ENCODE peak calls at places on chromosome 18, in six cellular contexts. One of them, this sample, is unnamed.

GRCh38 chr18:9961031-9961430 is 47.2 kb downstream of the VAPA start:
- DNase-seq in astrocyte: peak; percentile 36
- DNase-seq in foreskin fibroblast: peak; percentile 41
- DNase-seq in choroid plexus epithelial cell: peak; percentile 61
- DNase-seq in A673: no peak
- DNase-seq in left ventricle myocardium inferior: no peak
- DNase-seq in this sample: peak; percentile 59

GRCh38 chr18:75253043-75253442 is 42.4 kb downstream of the TSHZ1 start:
- DNase-seq in choroid plexus epithelial cell: no peak
- DNase-seq in A673: no peak
- DNase-seq in foreskin fibroblast: no peak
- DNase-seq in astrocyte: no peak
- DNase-seq in left ventricle myocardium inferior: no peak
- DNase-seq in this sample: no peak

GRCh38 chr18:75167759-75168211 is 41.2 kb downstream of the PTGR3 start:
- DNase-seq in A673: no peak
- DNase-seq in left ventricle myocardium inferior: peak; percentile 35
- DNase-seq in astrocyte: peak; percentile 10
- DNase-seq in choroid plexus epithelial cell: no peak
- DNase-seq in foreskin fibroblast: no peak
- DNase-seq in this sample: peak; percentile 4

GRCh38 chr18:10374615-10375295 is 79.7 kb upstream of the APCDD1 start:
- DNase-seq in A673: peak; percentile 82
- DNase-seq in foreskin fibroblast: peak; percentile 67
- DNase-seq in left ventricle myocardium inferior: no peak
- DNase-seq in astrocyte: no peak
- DNase-seq in choroid plexus epithelial cell: no peak
- DNase-seq in this sample: no peak

GRCh38 chr18:50441518-50441917 is 66.7 kb downstream of the SKA1 start:
- DNase-seq in astrocyte: peak; percentile 5
- DNase-seq in foreskin fibroblast: no peak
- DNase-seq in left ventricle myocardium inferior: no peak
- DNase-seq in A673: no peak
- DNase-seq in choroid plexus epithelial cell: no peak
- DNase-seq in this sample: peak; percentile 30

GRCh38 chr18:13237073-13237472 is 18.5 kb downstream of the LDLRAD4 start:
- DNase-seq in left ventricle myocardium inferior: no peak
- DNase-seq in astrocyte: no peak
- DNase-seq in foreskin fibroblast: no peak
- DNase-seq in A673: no peak
- DNase-seq in choroid plexus epithelial cell: no peak
- DNase-seq in this sample: no peak

GRCh38 chr18:79841936-79842335 is 44.2 kb downstream of the KCNG2 start:
- DNase-seq in astrocyte: no peak
- DNase-seq in left ventricle myocardium inferior: no peak
- DNase-seq in choroid plexus epithelial cell: no peak
- DNase-seq in foreskin fibroblast: no peak
- DNase-seq in A673: no peak
- DNase-seq in this sample: no peak

GRCh38 chr18:47881752-47882455 is 48.6 kb downstream of the SMAD2 start:
- DNase-seq in foreskin fibroblast: peak; percentile 20
- DNase-seq in A673: no peak
- DNase-seq in astrocyte: peak; percentile 68
- DNase-seq in choroid plexus epithelial cell: peak; percentile 83
- DNase-seq in left ventricle myocardium inferior: no peak
- DNase-seq in this sample: peak; percentile 87

GRCh38 chr18:62437520-62438329 is 85.1 kb upstream of the ZCCHC2 start:
- DNase-seq in choroid plexus epithelial cell: no peak
- DNase-seq in foreskin fibroblast: peak; percentile 21
- DNase-seq in astrocyte: no peak
- DNase-seq in left ventricle myocardium inferior: peak; percentile 34
- DNase-seq in A673: no peak
- DNase-seq in this sample: no peak

GRCh38 chr18:45007531-45007930 is 326.8 kb downstream of the SETBP1 start:
- DNase-seq in A673: no peak
- DNase-seq in foreskin fibroblast: peak; percentile 30
- DNase-seq in left ventricle myocardium inferior: no peak
- DNase-seq in choroid plexus epithelial cell: no peak
- DNase-seq in astrocyte: peak; percentile 58
- DNase-seq in this sample: no peak

GRCh38 chr18:63511285-63511684 is 30.9 kb upstream of the SERPINB12 start:
- DNase-seq in left ventricle myocardium inferior: no peak
- DNase-seq in foreskin fibroblast: peak; percentile 41
- DNase-seq in astrocyte: peak; percentile 26
- DNase-seq in choroid plexus epithelial cell: peak; percentile 80
- DNase-seq in A673: peak; percentile 72
- DNase-seq in this sample: peak; percentile 63

GRCh38 chr18:5073026-5073944 is 123.8 kb downstream of the AKAIN1 start:
- DNase-seq in A673: peak; percentile 68
- DNase-seq in left ventricle myocardium inferior: no peak
- DNase-seq in astrocyte: peak; percentile 8
- DNase-seq in choroid plexus epithelial cell: peak; percentile 44
- DNase-seq in foreskin fibroblast: no peak
- DNase-seq in this sample: peak; percentile 51

GRCh38 chr18:9260388-9261380 is 73.9 kb upstream of the TWSG1 start:
- DNase-seq in foreskin fibroblast: no peak
- DNase-seq in astrocyte: no peak
- DNase-seq in left ventricle myocardium inferior: no peak
- DNase-seq in A673: peak; percentile 65
- DNase-seq in choroid plexus epithelial cell: peak; percentile 38
- DNase-seq in this sample: peak; percentile 5

GRCh38 chr18:8960740-8961657 is 141.5 kb upstream of the NDUFV2 start:
- DNase-seq in left ventricle myocardium inferior: no peak
- DNase-seq in astrocyte: peak; percentile 87
- DNase-seq in A673: no peak
- DNase-seq in choroid plexus epithelial cell: peak; percentile 90
- DNase-seq in foreskin fibroblast: peak; percentile 72
- DNase-seq in this sample: peak; percentile 71

GRCh38 chr18:76208632-76209308 is 286.3 kb downstream of the ZNF516 start:
- DNase-seq in left ventricle myocardium inferior: no peak
- DNase-seq in choroid plexus epithelial cell: no peak
- DNase-seq in foreskin fibroblast: no peak
- DNase-seq in astrocyte: no peak
- DNase-seq in A673: no peak
- DNase-seq in this sample: no peak

GRCh38 chr18:422966-423365 is 77.5 kb downstream of the COLEC12 start:
- DNase-seq in left ventricle myocardium inferior: no peak
- DNase-seq in astrocyte: no peak
- DNase-seq in A673: no peak
- DNase-seq in choroid plexus epithelial cell: no peak
- DNase-seq in foreskin fibroblast: no peak
- DNase-seq in this sample: no peak

GRCh38 chr18:3454365-3455089 is 4.6 kb downstream of the TGIF1 start:
- DNase-seq in choroid plexus epithelial cell: peak; percentile 82
- DNase-seq in A673: peak; percentile 87
- DNase-seq in left ventricle myocardium inferior: no peak
- DNase-seq in astrocyte: peak; percentile 67
- DNase-seq in foreskin fibroblast: no peak
- DNase-seq in this sample: peak; percentile 84

GRCh38 chr18:13161276-13161899 is 57.2 kb upstream of the LDLRAD4 start:
- DNase-seq in left ventricle myocardium inferior: no peak
- DNase-seq in choroid plexus epithelial cell: no peak
- DNase-seq in astrocyte: no peak
- DNase-seq in foreskin fibroblast: no peak
- DNase-seq in A673: no peak
- DNase-seq in this sample: no peak

GRCh38 chr18:13483316-13484270 is 242.8 kb downstream of the FAM210A start:
- DNase-seq in choroid plexus epithelial cell: no peak
- DNase-seq in left ventricle myocardium inferior: no peak
- DNase-seq in A673: no peak
- DNase-seq in foreskin fibroblast: no peak
- DNase-seq in astrocyte: no peak
- DNase-seq in this sample: no peak

GRCh38 chr18:29077344-29077743 is 900.4 kb upstream of the CDH2 start:
- DNase-seq in foreskin fibroblast: no peak
- DNase-seq in A673: no peak
- DNase-seq in astrocyte: no peak
- DNase-seq in choroid plexus epithelial cell: no peak
- DNase-seq in left ventricle myocardium inferior: no peak
- DNase-seq in this sample: no peak

GRCh38 chr18:37537868-37538525 is 27.6 kb downstream of the CELF4 start:
- DNase-seq in foreskin fibroblast: peak; percentile 56
- DNase-seq in A673: peak; percentile 64
- DNase-seq in choroid plexus epithelial cell: peak; percentile 72
- DNase-seq in astrocyte: peak; percentile 8
- DNase-seq in left ventricle myocardium inferior: peak; percentile 72
- DNase-seq in this sample: peak; percentile 71

GRCh38 chr18:80210312-80211083 is 36.8 kb downstream of the PARD6G start:
- DNase-seq in left ventricle myocardium inferior: no peak
- DNase-seq in choroid plexus epithelial cell: peak; percentile 24
- DNase-seq in A673: no peak
- DNase-seq in foreskin fibroblast: no peak
- DNase-seq in astrocyte: no peak
- DNase-seq in this sample: no peak

DNA sequence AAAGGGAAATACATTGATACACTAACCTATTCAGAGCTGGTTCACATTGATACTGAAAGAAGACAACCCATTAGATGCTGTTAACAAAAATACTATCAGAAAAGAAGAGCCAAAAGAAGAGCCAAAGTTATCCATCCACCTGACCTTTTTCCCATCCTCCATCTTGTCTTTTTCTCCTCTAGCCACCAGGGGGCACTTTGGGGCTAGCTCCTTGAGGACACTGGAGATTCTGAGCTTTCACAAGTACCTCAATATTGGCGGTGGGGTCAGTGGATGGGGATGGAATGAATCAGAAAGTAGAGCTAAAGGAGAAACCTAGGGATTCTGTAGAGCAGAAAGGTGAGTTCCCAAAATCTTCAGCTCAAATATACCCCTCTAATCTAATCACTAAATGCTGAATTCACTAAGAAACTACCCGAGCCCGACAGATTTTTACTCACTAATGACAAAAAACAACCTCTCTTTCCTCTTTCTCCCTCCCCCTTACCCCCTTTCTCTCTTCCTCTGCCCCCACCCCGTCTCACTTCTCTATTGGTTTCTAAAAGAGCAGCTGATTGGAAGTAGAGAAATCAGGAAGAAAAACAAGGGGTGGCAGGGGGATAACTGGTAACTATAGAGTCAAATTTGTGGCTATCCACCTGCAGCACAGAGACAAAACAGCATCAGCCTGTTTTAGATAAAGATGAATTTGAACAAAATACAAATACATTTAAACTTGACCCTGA is 203.3 kb downstream of the TCF4 start:
- DNase-seq in left ventricle myocardium inferior: no peak
- DNase-seq in astrocyte: peak; percentile 23
- DNase-seq in choroid plexus epithelial cell: peak; percentile 74
- DNase-seq in foreskin fibroblast: no peak
- DNase-seq in A673: peak; percentile 79
- DNase-seq in this sample: peak; percentile 73
- TF ChIP-seq CTCF in left ventricle myocardium inferior: peak; percentile 57
- TF ChIP-seq CTCF in astrocyte: peak; percentile 80
- TF ChIP-seq CTCF in choroid plexus epithelial cell: peak; percentile 92
- TF ChIP-seq CTCF in foreskin fibroblast: peak; percentile 69
- TF ChIP-seq CTCF in A673: peak; percentile 86
- TF ChIP-seq CTCF in this sample: peak; percentile 84

GRCh38 chr18:55546873-55547704 is 40.9 kb downstream of the TCF4 start:
- DNase-seq in choroid plexus epithelial cell: peak; percentile 66
- DNase-seq in left ventricle myocardium inferior: no peak
- DNase-seq in A673: peak; percentile 27
- DNase-seq in foreskin fibroblast: peak; percentile 36
- DNase-seq in astrocyte: peak; percentile 94
- DNase-seq in this sample: peak; percentile 70
- H3K4me3 ChIP-seq in choroid plexus epithelial cell: peak overlapping the region; percentile 43
- H3K4me3 ChIP-seq in left ventricle myocardium inferior: no peak overlapping the region
- H3K4me3 ChIP-seq in A673: peak overlapping the region; percentile 13
- H3K4me3 ChIP-seq in foreskin fibroblast: peak overlapping the region; percentile 44
- H3K4me3 ChIP-seq in astrocyte: peak overlapping the region; percentile 43
- H3K4me3 ChIP-seq in this sample: peak overlapping the region; percentile 35

DNA sequence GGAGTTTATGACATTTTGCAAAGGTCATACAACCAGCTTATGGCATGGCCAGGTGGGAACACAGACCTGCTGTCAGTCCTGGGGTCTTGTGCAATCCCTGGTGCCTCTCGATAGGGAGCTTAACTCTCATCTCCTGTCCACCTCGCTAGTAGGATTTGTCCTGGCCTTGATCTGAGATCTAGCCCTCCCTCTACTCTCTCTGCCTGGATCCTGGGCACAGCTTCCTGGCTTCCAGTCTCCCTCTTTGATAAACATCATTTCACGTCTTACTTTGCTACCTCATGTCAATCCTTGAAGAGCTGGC is 13.8 kb downstream of the GALR1 start:
- DNase-seq in astrocyte: no peak
- DNase-seq in choroid plexus epithelial cell: no peak
- DNase-seq in left ventricle myocardium inferior: no peak
- DNase-seq in A673: no peak
- DNase-seq in foreskin fibroblast: no peak
- DNase-seq in this sample: no peak
- TF ChIP-seq CTCF in astrocyte: no peak
- TF ChIP-seq CTCF in choroid plexus epithelial cell: no peak
- TF ChIP-seq CTCF in left ventricle myocardium inferior: no peak
- TF ChIP-seq CTCF in A673: no peak
- TF ChIP-seq CTCF in foreskin fibroblast: no peak
- TF ChIP-seq CTCF in this sample: no peak

GRCh38 chr18:24013061-24013460 is 1.5 kb upstream of the TTC39C start:
- DNase-seq in foreskin fibroblast: no peak
- DNase-seq in left ventricle myocardium inferior: no peak
- DNase-seq in A673: no peak
- DNase-seq in astrocyte: no peak
- DNase-seq in choroid plexus epithelial cell: no peak
- DNase-seq in this sample: no peak
- H3K4me3 ChIP-seq in foreskin fibroblast: no peak overlapping the region
- H3K4me3 ChIP-seq in left ventricle myocardium inferior: no peak overlapping the region
- H3K4me3 ChIP-seq in A673: no peak overlapping the region
- H3K4me3 ChIP-seq in astrocyte: no peak overlapping the region
- H3K4me3 ChIP-seq in choroid plexus epithelial cell: no peak overlapping the region
- H3K4me3 ChIP-seq in this sample: no peak overlapping the region

DNA sequence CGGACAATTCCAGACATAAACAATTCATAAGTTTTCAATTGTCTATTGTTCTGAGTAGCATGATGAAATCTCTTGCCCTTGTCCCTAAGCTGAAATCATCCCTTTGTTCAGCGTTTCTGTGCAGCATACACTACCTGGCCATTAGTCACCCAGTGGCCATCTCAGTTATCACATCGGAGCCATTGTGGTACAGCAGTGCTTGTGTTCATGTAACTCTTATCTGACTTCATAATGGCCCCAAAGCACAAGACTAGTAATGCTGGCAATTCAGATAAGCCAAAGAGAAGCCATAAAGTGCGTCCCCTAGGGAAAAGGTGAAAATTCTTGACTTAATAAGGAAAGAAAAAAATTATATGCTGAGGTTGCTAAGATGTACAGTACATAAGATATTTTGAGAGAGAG is 127.2 kb downstream of the FHOD3 start:
- DNase-seq in choroid plexus epithelial cell: no peak
- DNase-seq in A673: no peak
- DNase-seq in astrocyte: no peak
- DNase-seq in foreskin fibroblast: no peak
- DNase-seq in left ventricle myocardium inferior: no peak
- DNase-seq in this sample: no peak
- TF ChIP-seq CTCF in choroid plexus epithelial cell: no peak
- TF ChIP-seq CTCF in A673: no peak
- TF ChIP-seq CTCF in astrocyte: no peak
- TF ChIP-seq CTCF in foreskin fibroblast: no peak
- TF ChIP-seq CTCF in left ventricle myocardium inferior: no peak
- TF ChIP-seq CTCF in this sample: no peak